ENCODE peak calls at places on chromosomes 6 and 20, in ten cellular contexts. W is NCI-H2081 treated with DMSO at 0.1 percent for 48 hours; J is activated CD4-positive, CD25-positive, alpha-beta regulatory T cell; O is GM19239; P is stimulated activated CD8-positive, alpha-beta memory T cell treated with anti-CD3 and anti-CD28 coated beads, Interleukin-15, amount 100 ng/mL, for 24 hours; Q is NAMALWA; G is osteoblast; I is astrocyte of the spinal cord; L is effector memory CD4-positive, alpha-beta T cell; H is HT-29. T is an unnamed sample.
A peak's percentile ranks its signal among the peaks of the same experiment; 100 is the strongest.

GRCh38 chr6:137637161-137637560 is 143.0 kb upstream of the OLIG3 start:
- DNase-seq in O (no peak), J (no peak), L (no peak), P (no peak), H (peak; percentile 52), W (no peak), I (peak; percentile 96), Q (no peak), G (peak; percentile 55), T (peak; percentile 91)

GRCh38 chr6:129146836-129147366 is 264.0 kb downstream of the LAMA2 start:
- DNase-seq in J (no peak), Q (no peak), P (no peak), O (no peak), L (no peak), I (no peak), W (no peak), G (no peak), H (no peak), T (no peak)

GRCh38 chr6:50850223-50850751 is 31.6 kb downstream of the TFAP2B start:
- DNase-seq in O (no peak), G (no peak), I (no peak), P (no peak), H (no peak), Q (no peak), W (no peak), J (no peak), L (no peak), T (no peak)

GRCh38 chr6:15870354-15871043 is 207.7 kb upstream of the DTNBP1 start:
- DNase-seq in H (no peak), Q (no peak), I (peak; percentile 35), J (no peak), G (no peak), W (no peak), L (no peak), O (no peak), P (no peak), T (no peak)

GRCh38 chr6:169254456-169255316 is 1.0 kb upstream of the THBS2 start:
- DNase-seq in Q (no peak), H (no peak), G (peak; percentile 68), L (no peak), W (no peak), J (no peak), P (no peak), O (no peak), I (no peak), T (no peak)

GRCh38 chr6:48389146-48390043 is 278.4 kb upstream of the PTCHD4 start:
- DNase-seq in W (no peak), I (no peak), Q (no peak), J (no peak), P (no peak), H (peak; percentile 63), L (no peak), G (no peak), O (no peak), T (no peak)

GRCh38 chr6:137894779-137895385 is 27.8 kb downstream of the TNFAIP3 start:
- DNase-seq in H (no peak), L (no peak), P (no peak), J (no peak), G (no peak), Q (no peak), O (no peak), I (no peak), W (no peak), T (peak; percentile 73)

GRCh38 chr6:33607784-33608161 is 13.3 kb upstream of the ITPR3 start:
- DNase-seq in Q (peak; percentile 63), H (no peak), W (no peak), I (no peak), P (no peak), J (no peak), L (no peak), G (peak; percentile 39), O (no peak), T (no peak)

GRCh38 chr6:71239694-71240093 is 48.9 kb upstream of the OGFRL1 start:
- DNase-seq in I (peak; percentile 24), P (no peak), Q (no peak), G (no peak), L (no peak), O (no peak), H (no peak), J (no peak), W (no peak), T (no peak)

GRCh38 chr6:29399525-29399924 is 4.1 kb downstream of the OR12D2 start:
- DNase-seq in W (no peak), L (no peak), J (no peak), H (no peak), O (no peak), Q (no peak), I (no peak), G (no peak), P (no peak), T (no peak)

GRCh38 chr6:163949367-163949766 is 534.8 kb downstream of the QKI start:
- DNase-seq in I (no peak), G (no peak), Q (no peak), L (no peak), P (no peak), H (no peak), O (no peak), W (no peak), J (no peak), T (peak; percentile 30)

GRCh38 chr6:41693281-41693838 is 42.0 kb downstream of the TFEB start:
- DNase-seq in I (no peak), O (no peak), L (no peak), Q (no peak), P (no peak), W (no peak), G (no peak), J (no peak), H (no peak), T (no peak)

GRCh38 chr20:47173596-47174216 is 182.8 kb downstream of the ZMYND8 start:
- DNase-seq in Q (no peak), H (no peak), I (no peak), W (no peak), L (no peak), G (no peak), J (no peak), O (no peak), P (no peak), T (no peak)

T was measured in IMR-90.